ENCODE peak calls at places on chromosomes 11 and 22, in four cellular contexts. I is psoas muscle, Z is astrocyte, O is H1. U is an unnamed sample.

GRCh38 chr22:40782521-40782920 is 36.6 kb downstream of the SLC25A17 start:
- DNase-seq in I (no peak), Z (no peak), O (no peak), U (peak)

GRCh38 chr11:9138612-9139579 is 47.5 kb upstream of the SCUBE2 start:
- DNase-seq in I (no peak), Z (peak), O (no peak), U (peak)

GRCh38 chr22:35191412-35191811 is 65.9 kb upstream of the HMGXB4 start:
- DNase-seq in I (no peak), Z (peak), O (no peak), U (peak)

GRCh38 chr11:70040869-70041501 is 37.1 kb upstream of the ANO1 start:
- DNase-seq in I (no peak), Z (no peak), O (no peak), U (no peak)

GRCh38 chr22:35418088-35418487 is 18.1 kb downstream of the MCM5 start:
- DNase-seq in I (no peak), Z (no peak), O (no peak), U (peak)

GRCh38 chr11:128906185-128907065 is 15.3 kb downstream of the KCNJ5 start:
- DNase-seq in I (no peak), Z (no peak), O (no peak), U (no peak)

GRCh38 chr11:1928038-1928890 is 8.8 kb downstream of the TNNT3 start:
- DNase-seq in I (peak), Z (no peak), O (no peak), U (no peak)

GRCh38 chr11:21205205-21205604 is 535.8 kb downstream of the NELL1 start:
- DNase-seq in I (no peak), Z (no peak), O (no peak), U (no peak)

GRCh38 chr11:43935131-43935979 is 7.1 kb upstream of the C11orf96 start:
- DNase-seq in I (no peak), Z (no peak), O (no peak), U (no peak)

GRCh38 chr11:84671325-84672019 is 955.7 kb downstream of the DLG2 start:
- DNase-seq in I (no peak), Z (no peak), O (no peak), U (no peak)

GRCh38 chr11:126210871-126211235 is 597 bp downstream of the RPUSD4 start:
- DNase-seq in I (no peak), Z (no peak), O (no peak), U (peak)

DNA sequence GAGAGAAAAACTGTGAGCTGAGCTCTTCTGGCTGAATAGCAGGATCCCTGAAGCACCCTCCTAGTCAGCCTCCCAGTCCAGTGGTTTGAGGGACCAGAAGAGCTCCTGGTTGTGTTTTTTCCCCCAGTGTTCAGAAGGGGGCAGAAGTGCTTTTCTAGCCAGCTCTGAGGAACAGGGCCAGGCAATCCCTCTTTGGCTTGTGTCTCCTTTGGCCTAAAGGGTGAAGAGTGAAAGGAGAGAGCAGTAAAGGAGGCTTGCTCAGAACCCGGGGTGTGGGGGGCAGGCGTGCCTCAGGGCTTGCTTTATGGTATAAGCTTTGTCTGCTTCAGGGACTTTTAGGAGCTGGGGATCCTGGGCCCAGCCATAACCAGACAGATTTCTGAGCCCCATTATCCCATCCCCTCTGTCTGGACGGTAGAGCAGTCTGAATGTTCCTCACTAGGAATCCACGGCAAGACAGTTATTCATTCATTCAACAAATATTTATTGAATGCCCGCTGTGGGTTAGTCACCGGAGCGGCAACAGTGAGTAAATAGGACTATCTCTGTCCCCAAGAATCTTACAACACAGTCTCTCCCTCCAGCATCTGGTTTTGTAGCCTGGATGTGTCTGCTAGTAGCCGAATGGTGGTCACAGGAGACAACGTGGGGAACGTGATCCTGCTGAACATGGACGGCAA is 14.5 kb downstream of the ACP2 start:
- DNase-seq in I (peak), Z (peak), O (no peak), U (no peak)
- H3K27ac ChIP-seq in I (no peak), Z (peak), O (no peak), U (peak)

GRCh38 chr11:27408231-27408630 is 45.2 kb upstream of the CCDC34 start:
- DNase-seq in I (no peak), Z (no peak), O (no peak), U (no peak)
- TF ChIP-seq CTCF in I (no peak), Z (no peak), O (no peak), U (no peak)

DNA sequence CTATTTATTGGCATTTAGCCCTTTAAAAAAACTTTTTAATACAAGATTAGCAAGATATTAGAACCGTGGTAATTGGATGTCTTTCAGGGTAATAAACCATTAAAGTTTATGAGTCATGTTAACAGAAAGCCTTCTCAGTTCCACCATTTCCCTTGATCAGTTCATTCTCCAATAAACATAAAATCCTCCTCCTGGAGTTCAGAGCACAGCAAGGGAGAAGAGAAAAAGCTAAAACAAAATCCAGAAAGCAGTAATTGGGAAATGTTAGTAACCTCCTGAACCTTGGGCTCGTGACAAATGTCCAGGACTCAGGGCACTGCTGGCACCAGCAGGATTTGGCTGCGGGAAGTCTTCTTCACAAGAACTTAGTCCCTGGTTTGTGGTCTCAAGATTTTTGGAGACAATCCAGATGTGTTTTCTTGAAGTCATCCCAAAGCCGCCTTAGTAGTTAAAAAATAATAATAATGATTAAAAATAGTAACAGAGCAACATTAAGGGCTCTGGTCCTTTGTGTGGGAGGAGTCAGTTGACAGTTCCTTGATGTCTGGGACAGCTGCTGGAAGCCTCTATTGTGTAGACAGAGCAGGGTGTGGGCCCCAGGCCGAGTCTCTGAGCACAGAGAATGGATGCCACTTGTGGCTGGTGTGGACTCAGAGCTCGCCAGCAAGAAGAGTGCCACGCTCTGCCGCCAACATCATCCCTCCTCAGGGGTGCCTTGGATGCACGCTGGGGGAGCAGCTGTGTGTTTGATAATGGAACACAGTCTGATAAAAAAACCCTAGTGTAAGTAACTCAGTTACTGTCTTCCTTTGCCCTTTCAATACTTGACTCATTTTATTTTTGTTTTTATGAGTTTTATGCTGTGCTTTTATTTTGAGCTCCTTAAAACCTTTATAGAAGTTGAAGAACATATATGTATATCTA is 43.5 kb upstream of the PITPNB start:
- DNase-seq in I (peak), Z (no peak), O (no peak), U (no peak)
- H3K27ac ChIP-seq in I (peak), Z (no peak), O (no peak), U (no peak)

DNA sequence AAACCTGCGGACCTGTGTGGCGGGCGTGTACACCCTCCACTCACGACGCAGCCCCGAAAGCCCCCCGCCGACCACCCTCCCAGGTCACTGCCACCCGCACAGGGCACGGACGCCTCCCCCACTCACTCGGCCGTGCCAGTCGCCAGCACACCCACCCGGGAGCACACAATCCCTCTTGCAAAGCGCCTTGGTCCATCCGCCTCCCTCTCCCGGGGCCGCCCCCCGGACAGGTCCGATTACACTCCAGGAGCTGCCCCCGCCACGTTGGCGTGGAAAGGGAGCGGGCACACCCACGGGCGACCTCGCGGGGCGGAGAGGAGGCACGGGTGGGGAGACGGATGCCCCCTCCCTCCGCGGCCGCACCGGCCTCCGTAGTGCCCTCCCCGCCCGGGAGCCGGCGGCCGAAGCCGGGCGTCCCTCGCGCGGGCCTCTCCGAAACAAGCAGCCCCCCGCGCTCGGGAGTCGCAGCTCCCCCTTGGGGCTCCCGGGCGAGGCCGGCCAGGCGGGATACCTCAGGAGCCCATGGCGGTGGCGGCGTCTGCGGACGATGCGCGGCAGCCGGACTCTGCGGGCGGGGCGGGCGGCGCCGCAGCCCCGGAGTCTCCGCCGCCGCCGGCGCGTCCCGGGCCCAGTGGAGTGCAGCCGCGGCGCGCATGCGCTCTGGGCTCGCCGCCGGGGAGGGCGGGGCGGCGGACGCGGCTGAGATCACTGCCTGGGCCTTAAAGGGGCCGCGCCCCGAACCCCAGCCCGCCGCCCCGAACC is at the start of gene TMEM184B:
- DNase-seq in I (peak), Z (no peak), O (no peak), U (peak)
- TF ChIP-seq CTCF in I (no peak), Z (no peak), O (no peak), U (no peak)

GRCh38 chr11:75664366-75664765 is 4.5 kb downstream of the MAP6 start:
- DNase-seq in I (no peak), Z (no peak), O (no peak), U (no peak)

GRCh38 chr11:75665126-75665525 is 3.7 kb downstream of the MAP6 start:
- DNase-seq in I (no peak), Z (no peak), O (no peak), U (no peak)

GRCh38 chr11:75667268-75667830 is 1.5 kb downstream of the MAP6 start:
- DNase-seq in I (no peak), Z (no peak), O (no peak), U (peak)

GRCh38 chr11:75667831-75668507 is 869 bp downstream of the MAP6 start:
- DNase-seq in I (peak), Z (peak), O (no peak), U (peak)

GRCh38 chr11:75668508-75669297 is at the start of gene MAP6:
- DNase-seq in I (peak), Z (no peak), O (no peak), U (peak)
- H3K27ac ChIP-seq in I (no peak), Z (no peak), O (no peak), U (no peak)

GRCh38 chr11:116192509-116193206 is 580.1 kb downstream of the BUD13 start:
- DNase-seq in I (no peak), Z (no peak), O (no peak), U (no peak)

GRCh38 chr11:116190861-116191260 is 581.9 kb downstream of the BUD13 start:
- DNase-seq in I (no peak), Z (no peak), O (no peak), U (no peak)

GRCh38 chr11:116194156-116194904 is 578.5 kb downstream of the BUD13 start:
- DNase-seq in I (no peak), Z (no peak), O (no peak), U (no peak)

GRCh38 chr11:116190206-116190605 is 582.6 kb downstream of the BUD13 start:
- DNase-seq in I (no peak), Z (no peak), O (no peak), U (no peak)

DNA sequence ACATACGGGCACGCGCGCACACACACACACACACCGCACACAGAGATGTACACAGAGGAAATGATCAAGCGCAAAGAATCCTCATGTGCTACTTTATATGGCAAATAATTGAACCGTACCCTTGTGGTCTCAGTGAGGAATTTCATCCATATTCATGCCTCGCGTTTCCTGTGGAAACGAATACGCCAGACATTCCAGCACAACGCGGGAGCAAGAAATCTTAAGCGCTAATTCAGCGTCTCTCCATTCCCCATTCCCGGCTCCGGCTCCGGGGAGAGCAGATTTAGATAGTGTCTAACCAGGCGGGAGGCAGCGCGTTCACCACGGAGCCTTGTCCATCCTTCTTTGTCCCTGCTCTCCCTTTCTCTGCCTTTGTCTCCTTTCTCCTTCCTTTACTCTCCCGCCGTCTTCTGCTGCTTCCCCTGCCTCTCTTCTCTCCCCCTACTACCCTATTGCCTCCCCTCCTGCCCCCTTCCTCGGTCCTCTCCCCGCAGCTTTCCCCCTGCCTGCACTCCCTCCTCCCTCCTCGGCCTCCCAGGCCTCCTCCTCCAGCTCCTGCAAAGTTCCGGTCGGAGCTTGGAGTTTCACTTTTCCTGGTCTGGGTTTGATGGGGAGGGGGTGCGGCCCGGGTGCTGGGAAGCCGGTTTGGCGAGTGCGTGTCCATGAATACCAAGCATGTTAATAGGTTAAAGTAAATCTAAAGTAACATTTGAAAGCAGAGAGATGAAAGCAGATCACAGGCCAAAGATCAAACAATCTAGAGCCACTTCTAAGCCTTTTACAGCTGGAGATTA is 579.3 kb downstream of the BUD13 start:
- DNase-seq in I (no peak), Z (peak), O (no peak), U (peak)
- TF ChIP-seq CTCF in I (no peak), Z (peak), O (no peak), U (no peak)

U was measured in RWPE1.